ENCODE peak calls at places on chromosomes 13 and 19, in ten cellular contexts. X is stimulated activated CD4-positive, alpha-beta T cell treated with anti-CD3 and anti-CD28 coated beads, Interleukin-2, amount 100 ng/mL, for 48 hours; V is stimulated activated CD8-positive, alpha-beta memory T cell treated with anti-CD3 and anti-CD28 coated beads, Interleukin-15, amount 100 ng/mL, for 24 hours; K is amygdala; B is NCI-H1930; F is myocyte; W is hepatic stellate cell; D is uterus; C is ACHN; L is fibroblast of lung. P is an unnamed sample.

GRCh38 chr13:66343224-66343828 is 886.8 kb downstream of the PCDH9 start:
- DNase-seq in X (no peak), V (no peak), K (no peak), B (no peak), F (no peak), W (no peak), D (no peak), C (no peak), L (no peak), P (no peak)

GRCh38 chr13:41018583-41018909 is 570 bp downstream of the ELF1 start:
- DNase-seq in X (no peak), V (no peak), K (no peak), B (no peak), F (no peak), W (no peak), D (no peak), C (no peak), L (no peak), P (no peak)

GRCh38 chr19:48558018-48558684 is 6.2 kb downstream of the SULT2B1 start:
- DNase-seq in X (no peak), V (no peak), K (no peak), B (no peak), F (no peak), W (peak; percentile 65), D (no peak), C (peak; percentile 86), L (peak; percentile 66), P (no peak)

GRCh38 chr19:3575260-3575741 is 2.6 kb downstream of the HMG20B start:
- DNase-seq in X (no peak), V (no peak), K (no peak), B (no peak), F (no peak), W (no peak), D (no peak), C (peak; percentile 33), L (no peak), P (no peak)

GRCh38 chr19:51520710-51521109 is 10.8 kb downstream of the SIGLEC6 start:
- DNase-seq in X (no peak), V (no peak), K (no peak), B (no peak), F (no peak), W (no peak), D (no peak), C (no peak), L (no peak), P (no peak)

GRCh38 chr19:4687396-4687795 is 17.3 kb upstream of the MYDGF start:
- DNase-seq in X (no peak), V (no peak), K (no peak), B (no peak), F (no peak), W (no peak), D (no peak), C (no peak), L (no peak), P (no peak)

GRCh38 chr13:32538234-32538620 is 368 bp downstream of the N4BP2L2 start:
- DNase-seq in X (no peak), V (peak; percentile 10), K (peak; percentile 43), B (no peak), F (no peak), W (peak; percentile 23), D (no peak), C (peak; percentile 43), L (peak; percentile 50), P (no peak)

GRCh38 chr19:18218159-18218558 is 8.1 kb downstream of the PDE4C start:
- DNase-seq in X (no peak), V (no peak), K (no peak), B (no peak), F (no peak), W (no peak), D (no peak), C (no peak), L (no peak), P (no peak)

GRCh38 chr13:34469212-34469983 is 472.7 kb upstream of the NBEA start:
- DNase-seq in X (no peak), V (no peak), K (no peak), B (no peak), F (no peak), W (no peak), D (no peak), C (no peak), L (peak; percentile 86), P (no peak)

P was measured in AG04450.